ENCODE peak calls at places on chromosomes 4 and X, in eight cellular contexts. J, L, E, P, S, D, X and A are unnamed samples.

GRCh38 chr4:150818661-150819060 is 196.4 kb downstream of the LRBA start:
- DNase-seq in J (no peak), L (no peak), E (no peak), P (no peak), S (peak), D (no peak), X (peak), A (no peak)

GRCh38 chr4:37994569-37994968 is 34.4 kb downstream of the PTTG2 start:
- DNase-seq in J (no peak), L (no peak), E (no peak), P (no peak), S (no peak), D (no peak), X (no peak), A (no peak)

GRCh38 chrX:74923942-74924448 is 1.3 kb downstream of the NEXMIF start:
- DNase-seq in J (no peak), L (no peak), E (peak), P (no peak), S (no peak), D (peak), X (no peak), A (peak)

GRCh38 chr4:107363137-107363536 is 327.0 kb upstream of the DKK2 start:
- DNase-seq in J (no peak), L (no peak), E (no peak), P (no peak), S (no peak), D (no peak), X (no peak), A (no peak)

GRCh38 chrX:150329888-150330287 is 33.2 kb upstream of the MAMLD1 start:
- DNase-seq in J (no peak), L (no peak), E (no peak), P (no peak), S (no peak), D (no peak), X (peak), A (no peak)

GRCh38 chr4:92175250-92175649 is 128.5 kb upstream of the GRID2 start:
- DNase-seq in J (no peak), L (no peak), E (no peak), P (no peak), S (no peak), D (no peak), X (no peak), A (no peak)

GRCh38 chrX:16695079-16695676 is 17.3 kb downstream of the CTPS2 start:
- DNase-seq in J (no peak), L (peak), E (peak), P (peak), S (peak), D (peak), X (peak), A (no peak)

GRCh38 chr4:31803511-31804195 is 1083.5 kb downstream of the PCDH7 start:
- DNase-seq in J (no peak), L (no peak), E (no peak), P (no peak), S (no peak), D (no peak), X (peak), A (no peak)

GRCh38 chr4:93776386-93777080 is 52.0 kb upstream of the ATOH1 start:
- DNase-seq in J (no peak), L (no peak), E (no peak), P (no peak), S (peak), D (no peak), X (no peak), A (no peak)

GRCh38 chrX:65637335-65637734 is 30.1 kb upstream of the MSN start:
- DNase-seq in J (no peak), L (no peak), E (no peak), P (no peak), S (no peak), D (no peak), X (no peak), A (no peak)

GRCh38 chr4:140252144-140252741 is 98.3 kb upstream of the MAML3 start:
- DNase-seq in J (no peak), L (no peak), E (peak), P (no peak), S (no peak), D (peak), X (no peak), A (peak)

GRCh38 chrX:9148626-9149385 is 114.9 kb upstream of the FAM9B start:
- DNase-seq in J (no peak), L (no peak), E (no peak), P (no peak), S (peak), D (no peak), X (peak), A (no peak)

GRCh38 chr4:26116057-26116456 is 202.0 kb downstream of the SMIM20 start:
- DNase-seq in J (no peak), L (no peak), E (no peak), P (no peak), S (no peak), D (peak), X (no peak), A (no peak)

GRCh38 chrX:134782796-134783195 is 124.5 kb upstream of the PLAC1 start:
- DNase-seq in J (no peak), L (no peak), E (no peak), P (peak), S (peak), D (peak), X (peak), A (no peak)

GRCh38 chrX:123481908-123482873 is 250.7 kb downstream of the THOC2 start:
- DNase-seq in J (peak), L (no peak), E (no peak), P (no peak), S (peak), D (no peak), X (peak), A (no peak)

GRCh38 chr4:109985993-109986640 is 73.4 kb downstream of the EGF start:
- DNase-seq in J (peak), L (no peak), E (no peak), P (no peak), S (no peak), D (no peak), X (no peak), A (no peak)

GRCh38 chr4:56218230-56218895 is 168.9 kb downstream of the AASDH start:
- DNase-seq in J (no peak), L (no peak), E (no peak), P (no peak), S (no peak), D (no peak), X (no peak), A (no peak)

GRCh38 chr4:169017971-169018370 is 7.9 kb upstream of the CBR4 start:
- DNase-seq in J (no peak), L (no peak), E (no peak), P (no peak), S (no peak), D (no peak), X (no peak), A (no peak)

GRCh38 chrX:150635952-150636351 is 57.2 kb upstream of the MTMR1 start:
- DNase-seq in J (peak), L (no peak), E (no peak), P (no peak), S (peak), D (no peak), X (peak), A (no peak)

GRCh38 chr4:76694056-76694455 is 203.9 kb downstream of the SOWAHB start:
- DNase-seq in J (no peak), L (no peak), E (no peak), P (no peak), S (peak), D (no peak), X (no peak), A (no peak)

GRCh38 chr4:41573458-41574129 is 35.6 kb downstream of the LIMCH1 start:
- DNase-seq in J (peak), L (no peak), E (no peak), P (no peak), S (peak), D (no peak), X (peak), A (no peak)

GRCh38 chr4:158624889-158625478 is 46.7 kb downstream of the C4orf46 start:
- DNase-seq in J (peak), L (no peak), E (peak), P (peak), S (peak), D (peak), X (peak), A (no peak)

GRCh38 chrX:11609109-11609508 is 56.6 kb downstream of the ARHGAP6 start:
- DNase-seq in J (no peak), L (no peak), E (no peak), P (no peak), S (no peak), D (no peak), X (no peak), A (no peak)

GRCh38 chr4:35252866-35253265 is 991.4 kb downstream of the ARAP2 start:
- DNase-seq in J (no peak), L (no peak), E (no peak), P (no peak), S (peak), D (no peak), X (no peak), A (no peak)

GRCh38 chrX:7021991-7022390 is 125.5 kb upstream of the STS start:
- DNase-seq in J (no peak), L (no peak), E (no peak), P (no peak), S (no peak), D (no peak), X (no peak), A (no peak)

GRCh38 chrX:14056201-14056600 is 26.5 kb upstream of the GEMIN8 start:
- DNase-seq in J (no peak), L (no peak), E (no peak), P (no peak), S (no peak), D (no peak), X (peak), A (no peak)

GRCh38 chr4:18777190-18777589 is 755.6 kb upstream of the LCORL start:
- DNase-seq in J (no peak), L (no peak), E (no peak), P (no peak), S (no peak), D (no peak), X (no peak), A (no peak)

GRCh38 chr4:152729466-152729865 is 49.7 kb upstream of the TMEM154 start:
- DNase-seq in J (peak), L (no peak), E (no peak), P (no peak), S (peak), D (no peak), X (peak), A (no peak)

GRCh38 chrX:40083120-40083978 is 14.4 kb downstream of the BCOR start:
- DNase-seq in J (no peak), L (no peak), E (peak), P (no peak), S (no peak), D (peak), X (no peak), A (no peak)

GRCh38 chr4:164424852-164425251 is 329.1 kb upstream of the SMIM31 start:
- DNase-seq in J (no peak), L (no peak), E (no peak), P (no peak), S (no peak), D (no peak), X (no peak), A (no peak)

GRCh38 chrX:11472879-11473278 is 179.7 kb downstream of the AMELX start:
- DNase-seq in J (no peak), L (no peak), E (no peak), P (peak), S (no peak), D (no peak), X (no peak), A (no peak)

GRCh38 chrX:2497961-2498780 is 2.6 kb downstream of the DHRSX start:
- DNase-seq in J (no peak), L (no peak), E (peak), P (peak), S (peak), D (peak), X (peak), A (no peak)

GRCh38 chr4:21205821-21206531 is 505.7 kb downstream of the PACRGL start:
- DNase-seq in J (no peak), L (no peak), E (no peak), P (no peak), S (no peak), D (peak), X (no peak), A (no peak)

GRCh38 chr4:164383187-164384181 is 370.4 kb upstream of the SMIM31 start:
- DNase-seq in J (no peak), L (peak), E (peak), P (peak), S (peak), D (peak), X (peak), A (peak)

GRCh38 chr4:101075536-101075935 is 271.8 kb downstream of the PPP3CA start:
- DNase-seq in J (no peak), L (no peak), E (no peak), P (no peak), S (no peak), D (no peak), X (no peak), A (no peak)

GRCh38 chrX:151393514-151393913 is 3.5 kb upstream of the VMA21 start:
- DNase-seq in J (no peak), L (no peak), E (no peak), P (no peak), S (no peak), D (no peak), X (no peak), A (no peak)

GRCh38 chr4:144611850-144612249 is 34.1 kb upstream of the HHIP start:
- DNase-seq in J (no peak), L (no peak), E (peak), P (no peak), S (peak), D (peak), X (no peak), A (no peak)

GRCh38 chr4:15455290-15455689 is 14.4 kb upstream of the CC2D2A start:
- DNase-seq in J (peak), L (no peak), E (peak), P (peak), S (peak), D (peak), X (peak), A (peak)

GRCh38 chr4:15459706-15460105 is 10.0 kb upstream of the CC2D2A start:
- DNase-seq in J (no peak), L (no peak), E (no peak), P (no peak), S (no peak), D (no peak), X (no peak), A (no peak)

GRCh38 chr4:15451866-15452765 is 17.6 kb upstream of the CC2D2A start:
- DNase-seq in J (peak), L (no peak), E (no peak), P (peak), S (peak), D (peak), X (peak), A (peak)

DNA sequence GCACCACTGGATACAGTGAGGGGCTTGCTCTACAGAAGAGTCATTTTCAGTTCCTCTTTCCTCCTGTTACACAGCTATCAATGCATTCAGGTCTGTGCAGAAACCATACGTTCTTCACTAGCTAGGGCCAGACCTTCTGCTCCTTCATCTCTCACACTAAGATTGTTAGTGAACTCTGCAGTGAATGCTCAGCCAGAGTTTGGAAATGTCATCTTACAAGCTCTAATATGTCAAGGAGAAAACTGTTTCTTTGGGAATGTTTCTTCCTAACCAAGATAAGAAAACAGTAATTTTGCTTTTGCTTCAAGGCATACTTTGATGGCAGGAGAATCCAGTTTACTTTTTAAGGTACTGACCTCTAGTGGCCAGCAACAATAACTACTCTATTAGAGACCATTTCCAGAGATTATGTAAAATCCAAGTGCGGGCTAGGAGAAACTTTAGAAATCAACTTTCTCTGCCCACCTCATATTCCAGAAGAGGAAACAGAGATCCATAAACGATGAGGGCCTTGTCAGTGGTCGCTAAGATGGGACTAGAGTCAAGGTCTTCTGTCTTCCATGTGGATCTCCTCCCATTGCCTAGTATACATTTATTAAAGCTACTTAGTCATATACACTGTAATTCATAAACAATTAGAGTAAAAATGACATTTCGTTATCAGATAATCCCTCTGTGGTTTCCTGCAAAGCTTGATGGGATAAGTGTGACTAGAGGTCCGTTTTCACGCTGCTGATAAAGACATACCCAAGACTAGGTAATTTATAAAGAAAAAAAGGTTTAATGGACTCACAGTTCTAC is 12.1 kb upstream of the CC2D2A start:
- DNase-seq in J (peak), L (no peak), E (no peak), P (no peak), S (peak), D (peak), X (peak), A (no peak)
- TF ChIP-seq CTCF in J (peak), L (peak), E (peak), P (peak), S (peak), D (peak), X (peak), A (peak)

GRCh38 chr4:2673157-2673556 is 83.0 kb downstream of the TNIP2 start:
- DNase-seq in J (no peak), L (no peak), E (no peak), P (no peak), S (peak), D (no peak), X (peak), A (no peak)
- TF ChIP-seq CTCF in J (peak), L (peak), E (no peak), P (no peak), S (peak), D (peak), X (peak), A (no peak)

GRCh38 chr4:184719407-184719806 is 14.5 kb downstream of the CENPU start:
- DNase-seq in J (no peak), L (no peak), E (no peak), P (no peak), S (no peak), D (no peak), X (no peak), A (no peak)

GRCh38 chr4:184727430-184727829 is 6.5 kb downstream of the CENPU start:
- DNase-seq in J (no peak), L (no peak), E (no peak), P (no peak), S (no peak), D (no peak), X (no peak), A (no peak)

GRCh38 chr4:184721254-184721653 is 12.6 kb downstream of the CENPU start:
- DNase-seq in J (no peak), L (no peak), E (no peak), P (no peak), S (no peak), D (no peak), X (no peak), A (no peak)

DNA sequence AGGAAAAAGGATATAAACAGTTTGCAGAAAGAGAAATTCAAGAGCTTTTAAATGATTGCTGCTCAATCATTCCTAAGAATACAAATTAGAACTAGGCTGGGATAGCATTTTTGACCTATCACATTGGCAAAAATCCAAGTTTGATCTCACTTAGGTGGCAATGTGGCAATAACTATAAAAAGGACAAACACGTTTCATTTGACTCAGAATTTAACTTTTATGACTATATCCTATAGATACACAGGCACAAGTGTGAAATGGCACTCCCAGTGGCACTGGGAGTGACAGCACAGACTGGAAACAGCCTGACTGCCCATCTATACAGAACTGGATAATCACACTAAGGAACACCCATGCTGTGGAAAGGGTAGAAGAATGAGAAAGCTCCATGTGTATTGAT is 11.1 kb downstream of the CENPU start:
- DNase-seq in J (no peak), L (no peak), E (no peak), P (no peak), S (no peak), D (no peak), X (no peak), A (no peak)
- TF ChIP-seq CTCF in J (no peak), L (no peak), E (no peak), P (no peak), S (peak), D (no peak), X (no peak), A (no peak)

DNA sequence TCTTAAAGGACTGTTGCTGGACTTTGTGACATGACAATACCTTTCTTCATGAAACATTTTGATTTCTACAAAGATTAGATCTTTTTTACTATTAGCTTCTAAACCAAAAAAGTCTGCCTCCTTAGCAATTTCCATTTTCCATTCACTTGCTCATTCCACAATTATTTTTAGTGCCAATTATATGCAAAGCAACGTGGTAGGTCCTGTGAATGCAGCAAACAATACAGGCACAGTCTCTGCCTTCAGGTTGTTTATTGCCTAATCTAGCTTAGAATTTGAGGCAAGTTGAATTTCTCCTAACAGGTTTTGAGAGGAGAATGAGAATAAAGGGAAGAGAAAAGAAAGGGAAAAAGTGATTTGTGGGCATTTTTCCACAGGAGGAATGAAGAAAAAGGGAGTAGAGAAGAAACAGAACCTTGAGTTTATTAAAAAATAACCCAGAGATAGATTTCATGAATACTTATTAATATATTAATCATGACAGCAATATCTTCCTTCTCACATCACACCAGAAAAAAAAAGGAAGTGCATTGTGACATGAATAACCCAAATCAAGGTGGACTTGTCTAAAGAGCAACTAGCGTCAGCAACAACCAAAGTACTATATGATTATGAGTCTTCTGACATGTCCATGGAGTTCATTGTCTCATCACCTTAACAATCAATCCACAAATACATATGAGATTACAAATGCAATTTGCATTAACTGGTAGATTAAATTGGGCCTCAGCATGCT is 16.3 kb upstream of the FRYL start:
- DNase-seq in J (no peak), L (no peak), E (no peak), P (no peak), S (no peak), D (no peak), X (no peak), A (no peak)
- TF ChIP-seq CTCF in J (no peak), L (no peak), E (no peak), P (no peak), S (no peak), D (no peak), X (no peak), A (no peak)